ENCODE peak calls at places on chromosome 18, in nine cellular contexts. T is K562, P is upper lobe of left lung, N is ovary, G is transverse colon, R is A549, U is tibial nerve, E is HepG2, B is stomach. C is an unnamed sample. For H3K4me1, the result is how much of the 10 kb centered on the place peaks cover.

GRCh38 chr18:51211552-51211951 is 14.1 kb upstream of the MEX3C start:
- DNase-seq in T (peak), P (no peak), N (no peak), G (peak), R (no peak), U (peak), E (peak), B (no peak), C (no peak)

GRCh38 chr18:66150650-66151049 is 399.8 kb downstream of the CDH7 start:
- DNase-seq in T (no peak), P (no peak), N (no peak), G (no peak), R (no peak), U (no peak), E (no peak), B (no peak), C (no peak)

GRCh38 chr18:75226301-75226955 is 15.8 kb downstream of the TSHZ1 start:
- DNase-seq in T (peak), P (no peak), N (no peak), G (no peak), R (no peak), U (no peak), E (peak), B (no peak), C (no peak)

GRCh38 chr18:51196811-51197660 is 445 bp downstream of the MEX3C start:
- DNase-seq in T (peak), P (peak), N (peak), G (peak), R (no peak), U (no peak), E (no peak), B (peak), C (no peak)

GRCh38 chr18:58054041-58054733 is 10.2 kb downstream of the NEDD4L start:
- DNase-seq in T (peak), P (no peak), N (no peak), G (no peak), R (no peak), U (no peak), E (peak), B (no peak), C (no peak)

GRCh38 chr18:6058941-6059340 is 163.6 kb upstream of the TMEM200C start:
- DNase-seq in T (no peak), P (no peak), N (no peak), G (no peak), R (no peak), U (no peak), E (peak), B (no peak), C (no peak)

GRCh38 chr18:75408554-75409506 is 18.7 kb downstream of the SMIM21 start:
- DNase-seq in T (no peak), P (no peak), N (no peak), G (no peak), R (peak), U (no peak), E (peak), B (no peak), C (no peak)

GRCh38 chr18:28176933-28177827 is at the start of gene CDH2:
- DNase-seq in T (no peak), P (peak), N (peak), G (no peak), R (peak), U (no peak), E (peak), B (peak), C (no peak)

GRCh38 chr18:50356036-50356945 is 18.6 kb upstream of the SKA1 start:
- DNase-seq in T (no peak), P (no peak), N (no peak), G (no peak), R (no peak), U (no peak), E (peak), B (no peak), C (no peak)

GRCh38 chr18:57839942-57840381 is 36.8 kb upstream of the ATP8B1 start:
- DNase-seq in T (no peak), P (no peak), N (no peak), G (no peak), R (no peak), U (no peak), E (no peak), B (no peak), C (no peak)

GRCh38 chr18:12307251-12307736 is 747 bp upstream of the TUBB6 start:
- DNase-seq in T (no peak), P (no peak), N (peak), G (peak), R (no peak), U (peak), E (no peak), B (no peak), C (no peak)

GRCh38 chr18:54440292-54440691 is 82.6 kb downstream of the C18orf54 start:
- DNase-seq in T (no peak), P (no peak), N (no peak), G (no peak), R (no peak), U (no peak), E (no peak), B (no peak), C (no peak)

GRCh38 chr18:2411381-2411977 is 159.8 kb downstream of the METTL4 start:
- DNase-seq in T (no peak), P (no peak), N (no peak), G (no peak), R (no peak), U (no peak), E (no peak), B (no peak), C (no peak)

GRCh38 chr18:38847326-38847725 is 1281.7 kb upstream of the CELF4 start:
- DNase-seq in T (no peak), P (no peak), N (no peak), G (no peak), R (no peak), U (no peak), E (no peak), B (no peak), C (no peak)

GRCh38 chr18:22267697-22268096 is 98.3 kb downstream of the GATA6 start:
- DNase-seq in T (no peak), P (no peak), N (no peak), G (no peak), R (no peak), U (no peak), E (no peak), B (no peak), C (no peak)

GRCh38 chr18:64653068-64653467 is 504.2 kb upstream of the LINC00305 start:
- DNase-seq in T (no peak), P (no peak), N (no peak), G (no peak), R (no peak), U (no peak), E (no peak), B (no peak), C (no peak)

GRCh38 chr18:50862401-50862800 is 16.5 kb upstream of the ME2 start:
- DNase-seq in T (no peak), P (no peak), N (no peak), G (no peak), R (no peak), U (no peak), E (no peak), B (no peak), C (no peak)

GRCh38 chr18:69161383-69162028 is 239.2 kb upstream of the DOK6 start:
- DNase-seq in T (no peak), P (no peak), N (no peak), G (no peak), R (no peak), U (no peak), E (peak), B (no peak), C (no peak)

GRCh38 chr18:5237723-5238370 is 40.8 kb upstream of the AKAIN1 start:
- DNase-seq in T (peak), P (peak), N (peak), G (peak), R (peak), U (peak), E (peak), B (peak), C (peak)

GRCh38 chr18:51721388-51721787 is 523.9 kb upstream of the MEX3C start:
- DNase-seq in T (no peak), P (no peak), N (no peak), G (no peak), R (no peak), U (no peak), E (no peak), B (no peak), C (no peak)

GRCh38 chr18:9436176-9436575 is 39.1 kb upstream of the RALBP1 start:
- DNase-seq in T (no peak), P (no peak), N (no peak), G (no peak), R (no peak), U (no peak), E (no peak), B (no peak), C (no peak)

GRCh38 chr18:75727479-75727878 is 300.0 kb upstream of the SMIM21 start:
- DNase-seq in T (peak), P (no peak), N (peak), G (peak), R (peak), U (no peak), E (peak), B (no peak), C (no peak)

GRCh38 chr18:70490008-70490933 is 201.4 kb downstream of the SOCS6 start:
- DNase-seq in T (peak), P (no peak), N (no peak), G (peak), R (no peak), U (no peak), E (peak), B (peak), C (no peak)

GRCh38 chr18:11783716-11784331 is 67.4 kb upstream of the CHMP1B start:
- DNase-seq in T (no peak), P (no peak), N (no peak), G (no peak), R (no peak), U (no peak), E (no peak), B (no peak), C (no peak)

GRCh38 chr18:34219651-34220050 is 5.1 kb downstream of the NOL4 start:
- DNase-seq in T (no peak), P (peak), N (no peak), G (no peak), R (no peak), U (no peak), E (no peak), B (no peak), C (no peak)

GRCh38 chr18:34592961-34593382 is 117.1 kb upstream of the DTNA start:
- DNase-seq in T (no peak), P (no peak), N (peak), G (peak), R (no peak), U (no peak), E (no peak), B (peak), C (no peak)

GRCh38 chr18:55000529-55000928 is 41.3 kb upstream of the CCDC68 start:
- DNase-seq in T (no peak), P (no peak), N (no peak), G (no peak), R (no peak), U (no peak), E (no peak), B (no peak), C (no peak)

GRCh38 chr18:32072321-32072720 is 19.4 kb upstream of the RNF138 start:
- DNase-seq in T (peak), P (no peak), N (no peak), G (no peak), R (peak), U (no peak), E (peak), B (no peak), C (no peak)

GRCh38 chr18:55743701-55744100 is 155.7 kb upstream of the TCF4 start:
- DNase-seq in T (no peak), P (no peak), N (no peak), G (no peak), R (no peak), U (no peak), E (no peak), B (no peak), C (no peak)

GRCh38 chr18:10270160-10270571 is 184.3 kb upstream of the APCDD1 start:
- DNase-seq in T (no peak), P (no peak), N (peak), G (no peak), R (no peak), U (peak), E (peak), B (peak), C (no peak)

GRCh38 chr18:12026562-12026961 is 45.3 kb downstream of the IMPA2 start:
- DNase-seq in T (no peak), P (peak), N (no peak), G (no peak), R (no peak), U (no peak), E (no peak), B (no peak), C (no peak)

GRCh38 chr18:67199993-67200617 is 316.4 kb downstream of the DSEL start:
- DNase-seq in T (no peak), P (no peak), N (no peak), G (no peak), R (peak), U (no peak), E (peak), B (no peak), C (no peak)

GRCh38 chr18:74251297-74252031 is 40.3 kb downstream of the CYB5A start:
- DNase-seq in T (no peak), P (no peak), N (no peak), G (no peak), R (peak), U (no peak), E (peak), B (no peak), C (no peak)

GRCh38 chr18:33231474-33232317 is 208.8 kb downstream of the CCDC178 start:
- DNase-seq in T (peak), P (no peak), N (peak), G (peak), R (peak), U (peak), E (peak), B (peak), C (no peak)

GRCh38 chr18:57441395-57441794 is 6.2 kb downstream of the ONECUT2 start:
- DNase-seq in T (no peak), P (peak), N (no peak), G (no peak), R (no peak), U (no peak), E (no peak), B (no peak), C (peak)

GRCh38 chr18:54948350-54948837 is 10.9 kb downstream of the CCDC68 start:
- DNase-seq in T (no peak), P (no peak), N (no peak), G (no peak), R (no peak), U (no peak), E (peak), B (no peak), C (no peak)

GRCh38 chr18:41753826-41754225 is 201.2 kb upstream of the PIK3C3 start:
- DNase-seq in T (no peak), P (no peak), N (no peak), G (no peak), R (no peak), U (no peak), E (no peak), B (no peak), C (no peak)

GRCh38 chr18:61738042-61738441 is 154.8 kb downstream of the RNF152 start:
- DNase-seq in T (no peak), P (no peak), N (no peak), G (no peak), R (no peak), U (no peak), E (no peak), B (no peak), C (no peak)

GRCh38 chr18:39421319-39421718 is 1855.7 kb upstream of the CELF4 start:
- DNase-seq in T (no peak), P (no peak), N (no peak), G (no peak), R (no peak), U (no peak), E (no peak), B (no peak), C (no peak)

GRCh38 chr18:48826806-48827205 is 124.0 kb downstream of the SMAD7 start:
- DNase-seq in T (no peak), P (no peak), N (peak), G (no peak), R (no peak), U (no peak), E (no peak), B (peak), C (no peak)
- H3K4me1 ChIP-seq in T (under half), P (half or more), N (under half), G (under half), R (under half), U (under half), E (under half), B (under half), C (half or more)

DNA sequence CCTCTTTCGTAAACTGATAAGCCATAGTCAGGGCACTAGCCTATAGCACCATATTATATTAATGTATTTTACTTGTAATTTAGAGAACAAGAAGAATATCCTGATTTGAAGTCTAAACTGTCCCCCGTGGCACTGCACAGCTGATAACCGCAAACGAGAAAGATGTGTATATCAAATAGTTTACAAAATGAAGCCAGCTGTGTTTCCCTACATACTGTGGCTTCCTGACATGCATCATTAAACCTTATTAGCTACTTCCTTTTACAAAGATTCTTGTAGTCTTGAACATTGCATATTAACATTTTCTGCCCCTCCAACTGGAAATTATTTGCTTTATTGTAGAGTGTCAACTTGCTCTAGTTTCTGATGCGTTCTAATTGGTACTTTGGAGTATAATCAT is 153.5 kb upstream of the NFATC1 start:
- DNase-seq in T (no peak), P (no peak), N (no peak), G (no peak), R (no peak), U (no peak), E (no peak), B (no peak), C (no peak)
- TF ChIP-seq EP300 in T (no peak), P (no peak), N (no peak), G (no peak), R (no peak), U (no peak), E (no peak), B (no peak), C (no peak)

GRCh38 chr18:13614701-13615288 is 111.6 kb downstream of the FAM210A start:
- DNase-seq in T (no peak), P (peak), N (no peak), G (no peak), R (no peak), U (no peak), E (no peak), B (no peak), C (peak)
- TF ChIP-seq POLR2A in T (no peak), P (no peak), N (no peak), G (no peak), R (no peak), U (no peak), E (no peak), B (no peak), C (no peak)

GRCh38 chr18:26460449-26461091 is 87.8 kb downstream of the KCTD1 start:
- DNase-seq in T (no peak), P (no peak), N (no peak), G (no peak), R (no peak), U (no peak), E (no peak), B (peak), C (peak)

GRCh38 chr18:26457611-26458350 is 90.6 kb downstream of the KCTD1 start:
- DNase-seq in T (peak), P (peak), N (no peak), G (no peak), R (no peak), U (no peak), E (no peak), B (no peak), C (peak)

GRCh38 chr18:26458526-26459232 is 89.7 kb downstream of the KCTD1 start:
- DNase-seq in T (no peak), P (no peak), N (no peak), G (no peak), R (no peak), U (no peak), E (no peak), B (no peak), C (peak)

GRCh38 chr18:26459884-26460283 is 88.5 kb downstream of the KCTD1 start:
- DNase-seq in T (no peak), P (no peak), N (no peak), G (no peak), R (no peak), U (no peak), E (no peak), B (no peak), C (no peak)

GRCh38 chr18:26459340-26459739 is 89.0 kb downstream of the KCTD1 start:
- DNase-seq in T (no peak), P (no peak), N (no peak), G (no peak), R (no peak), U (no peak), E (no peak), B (no peak), C (peak)
- H3K4me1 ChIP-seq in T (under half), P (under half), N (under half), G (under half), R (half or more), U (under half), E (under half), B (under half), C (under half)

GRCh38 chr18:48875942-48876511 is 74.7 kb downstream of the SMAD7 start:
- DNase-seq in T (no peak), P (no peak), N (no peak), G (no peak), R (no peak), U (no peak), E (peak), B (no peak), C (no peak)
- TF ChIP-seq EP300 in T (no peak), P (no peak), N (no peak), G (no peak), R (no peak), U (no peak), E (no peak), B (no peak), C (no peak)

GRCh38 chr18:7269903-7270302 is 39.0 kb downstream of the LRRC30 start:
- DNase-seq in T (no peak), P (no peak), N (no peak), G (no peak), R (no peak), U (no peak), E (no peak), B (no peak), C (no peak)
- TF ChIP-seq POLR2A in T (no peak), P (no peak), N (no peak), G (no peak), R (no peak), U (no peak), E (no peak), B (no peak), C (no peak)

DNA sequence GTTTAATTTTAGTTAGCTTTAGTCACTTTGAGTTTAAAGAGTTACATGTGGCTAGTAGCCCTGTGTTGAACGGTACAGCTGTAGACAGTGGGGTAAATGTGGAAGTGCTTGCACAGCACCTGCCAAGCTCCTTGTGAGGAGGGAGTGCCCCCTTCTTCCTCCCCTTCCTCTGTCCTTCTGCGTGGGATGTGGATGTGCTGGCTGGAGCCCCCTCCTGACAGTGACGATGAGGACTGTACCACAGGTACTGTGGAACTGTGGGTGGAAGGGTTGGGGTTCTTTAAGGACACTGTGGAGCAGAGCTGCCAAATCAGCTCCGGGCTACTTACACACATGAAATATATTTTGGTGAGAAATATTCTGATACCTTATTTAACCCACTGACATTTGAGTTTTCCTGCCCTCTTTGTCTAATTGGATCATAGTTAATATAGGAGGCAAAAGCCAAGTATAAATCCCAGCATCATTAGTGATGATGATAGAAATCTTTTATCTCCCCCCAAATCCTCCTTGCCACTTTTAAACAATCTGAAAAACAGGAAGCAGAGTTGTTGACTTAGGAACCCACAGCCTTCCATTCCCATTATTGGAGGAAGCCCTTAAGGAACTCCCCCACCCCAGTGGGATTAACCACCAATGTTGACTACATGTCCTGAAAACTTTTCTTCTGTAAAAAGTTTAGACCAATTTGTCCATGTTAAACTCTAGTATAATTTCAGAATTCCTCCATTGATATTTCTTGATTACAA is 181.3 kb downstream of the PTPRM start:
- DNase-seq in T (no peak), P (no peak), N (no peak), G (no peak), R (no peak), U (no peak), E (no peak), B (no peak), C (no peak)
- H3K4me1 ChIP-seq in T (under half), P (under half), N (under half), G (under half), R (under half), U (under half), E (half or more), B (under half), C (half or more)